ENCODE peak calls at places on chromosomes 4 and X, in ten cellular contexts. T is CD4-positive, alpha-beta T cell; D is endothelial cell of umbilical vein; I is heart left ventricle; A is left lung; S is activated CD8-positive, alpha-beta T cell treated with anti-CD3 and anti-CD28 coated beads for 36 hours; E is endothelial cell; P is mammary epithelial cell; U is pancreas; W is mesothelial cell of epicardium. B is an unnamed sample.

GRCh38 chrX:31609130-31609529 is 537.3 kb upstream of the FTHL17 start:
- DNase-seq in T (no peak), D (peak), I (no peak), A (no peak), S (no peak), E (no peak), P (peak), U (no peak), W (no peak), B (no peak)

GRCh38 chrX:111444881-111445280 is 32.9 kb upstream of the DCX start:
- DNase-seq in T (no peak), D (no peak), I (no peak), A (no peak), S (no peak), E (no peak), P (no peak), U (no peak), W (no peak), B (no peak)

GRCh38 chr4:110867981-110868380 is 245.1 kb upstream of the PITX2 start:
- DNase-seq in T (no peak), D (no peak), I (no peak), A (no peak), S (no peak), E (no peak), P (no peak), U (no peak), W (no peak), B (no peak)

GRCh38 chr4:26028793-26029511 is 114.9 kb downstream of the SMIM20 start:
- DNase-seq in T (peak), D (peak), I (peak), A (peak), S (peak), E (peak), P (no peak), U (peak), W (peak), B (peak)

GRCh38 chrX:9943420-9943819 is 23.7 kb upstream of the CLDN34 start:
- DNase-seq in T (no peak), D (no peak), I (no peak), A (no peak), S (peak), E (no peak), P (no peak), U (no peak), W (no peak), B (no peak)

GRCh38 chr4:5942947-5943346 is 50.1 kb upstream of the CRMP1 start:
- DNase-seq in T (no peak), D (no peak), I (no peak), A (no peak), S (no peak), E (no peak), P (no peak), U (no peak), W (no peak), B (no peak)

GRCh38 chrX:46805270-46805669 is 31.6 kb upstream of the RP2 start:
- DNase-seq in T (no peak), D (no peak), I (no peak), A (no peak), S (no peak), E (no peak), P (no peak), U (no peak), W (no peak), B (no peak)

GRCh38 chr4:40238700-40239548 is 42.1 kb downstream of the RHOH start:
- DNase-seq in T (peak), D (no peak), I (no peak), A (no peak), S (peak), E (no peak), P (no peak), U (no peak), W (no peak), B (no peak)

GRCh38 chr4:77465271-77465670 is 140.3 kb upstream of the CXCL13 start:
- DNase-seq in T (no peak), D (no peak), I (no peak), A (no peak), S (peak), E (no peak), P (peak), U (peak), W (no peak), B (no peak)

GRCh38 chr4:26441110-26441509 is 49.2 kb downstream of the CCKAR start:
- DNase-seq in T (no peak), D (no peak), I (no peak), A (no peak), S (no peak), E (no peak), P (no peak), U (no peak), W (no peak), B (no peak)

GRCh38 chrX:38142598-38142997 is 78.1 kb downstream of the SRPX start:
- DNase-seq in T (no peak), D (peak), I (no peak), A (no peak), S (no peak), E (no peak), P (no peak), U (peak), W (no peak), B (no peak)

GRCh38 chr4:158938462-158939044 is 164.3 kb upstream of the RAPGEF2 start:
- DNase-seq in T (no peak), D (no peak), I (no peak), A (no peak), S (no peak), E (no peak), P (no peak), U (no peak), W (no peak), B (no peak)

GRCh38 chr4:145619639-145619996 is 433 bp downstream of the MMAA start:
- DNase-seq in T (peak), D (no peak), I (peak), A (no peak), S (peak), E (peak), P (peak), U (peak), W (no peak), B (no peak)

GRCh38 chrX:148573119-148573518 is 72.7 kb downstream of the AFF2 start:
- DNase-seq in T (no peak), D (no peak), I (no peak), A (no peak), S (no peak), E (no peak), P (no peak), U (no peak), W (no peak), B (no peak)

GRCh38 chr4:70269674-70270073 is 27.3 kb downstream of the CSN3 start:
- DNase-seq in T (no peak), D (peak), I (no peak), A (no peak), S (no peak), E (no peak), P (peak), U (no peak), W (no peak), B (no peak)

GRCh38 chr4:122117743-122118142 is 34.4 kb upstream of the BLTP1 start:
- DNase-seq in T (no peak), D (no peak), I (no peak), A (no peak), S (peak), E (no peak), P (peak), U (no peak), W (no peak), B (no peak)

GRCh38 chr4:122122083-122122482 is 30.0 kb upstream of the BLTP1 start:
- DNase-seq in T (no peak), D (no peak), I (no peak), A (no peak), S (no peak), E (no peak), P (no peak), U (no peak), W (no peak), B (no peak)

GRCh38 chr4:122121593-122121992 is 30.5 kb upstream of the BLTP1 start:
- DNase-seq in T (no peak), D (no peak), I (no peak), A (no peak), S (no peak), E (no peak), P (no peak), U (no peak), W (no peak), B (no peak)

GRCh38 chr4:122119739-122120138 is 32.4 kb upstream of the BLTP1 start:
- DNase-seq in T (no peak), D (no peak), I (no peak), A (peak), S (no peak), E (no peak), P (peak), U (no peak), W (no peak), B (no peak)

GRCh38 chr4:122118243-122118642 is 33.9 kb upstream of the BLTP1 start:
- DNase-seq in T (no peak), D (no peak), I (no peak), A (no peak), S (no peak), E (no peak), P (no peak), U (no peak), W (no peak), B (no peak)
- TF ChIP-seq CTCF in T (no peak), D (no peak), I (no peak), A (no peak), S (no peak), E (no peak), P (no peak), U (no peak), W (no peak), B (no peak)

DNA sequence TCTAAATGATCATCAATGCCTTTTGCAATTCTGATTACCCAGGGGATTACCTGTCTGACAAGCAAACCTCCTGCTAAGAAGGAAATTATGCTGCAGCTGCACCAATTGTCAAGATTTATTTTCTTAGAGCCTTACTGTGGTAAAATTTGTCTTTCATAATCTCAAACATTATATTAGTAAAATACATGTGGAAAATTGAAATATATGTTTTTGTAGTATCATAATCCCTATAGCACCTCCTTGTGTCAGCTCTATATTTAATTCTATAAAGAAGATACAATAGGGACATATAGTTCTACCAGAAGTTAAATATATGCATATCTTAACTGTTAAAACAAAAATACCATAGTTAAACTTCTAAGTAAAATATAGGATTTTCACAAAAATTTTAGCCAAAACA is 655.6 kb upstream of the PCDH10 start:
- DNase-seq in T (no peak), D (no peak), I (no peak), A (no peak), S (no peak), E (no peak), P (no peak), U (no peak), W (no peak), B (no peak)
- TF ChIP-seq CTCF in T (no peak), D (no peak), I (no peak), A (no peak), S (no peak), E (no peak), P (peak), U (no peak), W (no peak), B (no peak)

DNA sequence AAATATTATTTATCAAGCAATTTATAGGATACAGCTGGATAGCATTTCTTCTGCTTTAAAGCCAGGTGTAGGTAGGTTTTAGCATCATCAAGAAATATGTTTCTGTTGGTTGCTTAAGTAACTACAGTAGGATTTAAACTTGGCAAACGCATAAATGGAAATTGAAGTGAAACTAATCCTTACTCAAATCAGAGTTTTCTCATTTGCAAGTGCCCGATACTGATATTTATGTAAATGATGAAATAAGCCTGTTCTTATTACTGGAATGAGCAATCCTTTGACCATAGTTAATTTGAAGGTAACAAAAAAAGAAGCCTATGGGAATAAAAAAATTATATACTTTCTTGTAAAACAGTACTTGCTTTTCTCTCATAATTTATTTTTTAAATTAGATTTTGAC is 23.2 kb upstream of the PIGA start:
- DNase-seq in T (no peak), D (no peak), I (no peak), A (no peak), S (no peak), E (no peak), P (no peak), U (no peak), W (no peak), B (no peak)
- TF ChIP-seq CTCF in T (no peak), D (no peak), I (no peak), A (no peak), S (no peak), E (no peak), P (no peak), U (no peak), W (no peak), B (no peak)

GRCh38 chr4:122456228-122457106 is at the start of gene IL2:
- DNase-seq in T (no peak), D (no peak), I (no peak), A (no peak), S (peak), E (no peak), P (no peak), U (no peak), W (no peak), B (no peak)

GRCh38 chr4:122453384-122454000 is 3.0 kb downstream of the IL2 start:
- DNase-seq in T (no peak), D (no peak), I (no peak), A (no peak), S (no peak), E (no peak), P (no peak), U (no peak), W (no peak), B (no peak)

GRCh38 chr4:122450847-122451246 is 5.7 kb downstream of the IL2 start:
- DNase-seq in T (no peak), D (no peak), I (no peak), A (no peak), S (peak), E (peak), P (peak), U (no peak), W (no peak), B (no peak)
- TF ChIP-seq CTCF in T (peak), D (no peak), I (no peak), A (no peak), S (peak), E (no peak), P (peak), U (no peak), W (no peak), B (no peak)

GRCh38 chr4:48767530-48767929 is 12.5 kb downstream of the FRYL start:
- DNase-seq in T (no peak), D (no peak), I (no peak), A (no peak), S (no peak), E (no peak), P (no peak), U (no peak), W (no peak), B (no peak)

GRCh38 chr4:48762408-48762807 is 17.7 kb downstream of the FRYL start:
- DNase-seq in T (no peak), D (no peak), I (no peak), A (no peak), S (no peak), E (no peak), P (no peak), U (no peak), W (no peak), B (no peak)

GRCh38 chr4:48766393-48766792 is 13.7 kb downstream of the FRYL start:
- DNase-seq in T (no peak), D (no peak), I (no peak), A (no peak), S (peak), E (no peak), P (no peak), U (no peak), W (no peak), B (no peak)

GRCh38 chr4:48772568-48772967 is 7.5 kb downstream of the FRYL start:
- DNase-seq in T (no peak), D (no peak), I (no peak), A (no peak), S (no peak), E (no peak), P (no peak), U (no peak), W (no peak), B (no peak)

DNA sequence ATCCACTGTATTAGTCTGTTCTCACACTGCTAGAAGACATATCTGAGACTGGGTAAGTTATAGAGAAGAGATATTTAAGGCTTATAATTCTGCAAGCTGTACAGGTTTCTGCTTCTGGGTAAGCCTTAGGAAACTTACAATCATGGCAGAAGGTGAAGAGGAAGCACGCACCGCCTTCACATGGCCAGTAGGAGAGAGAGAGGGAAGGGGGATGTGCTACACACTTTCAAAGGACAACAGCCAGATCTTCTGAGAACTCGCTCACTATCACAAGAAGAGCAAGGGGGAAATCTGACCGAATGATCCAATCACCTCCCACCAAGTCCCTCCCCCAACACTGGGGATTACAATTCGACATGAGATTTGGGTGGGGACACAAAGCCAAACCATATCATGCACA is 13.0 kb downstream of the FRYL start:
- DNase-seq in T (no peak), D (no peak), I (no peak), A (no peak), S (peak), E (no peak), P (no peak), U (no peak), W (no peak), B (no peak)
- TF ChIP-seq CTCF in T (no peak), D (no peak), I (no peak), A (no peak), S (no peak), E (no peak), P (peak), U (no peak), W (no peak), B (no peak)